ENCODE peak calls at places on chromosomes 16 and 17, in nine cellular contexts. One of them, this sample, is unnamed.

GRCh38 chr16:86924537-86924936 is 346.2 kb downstream of the FOXL1 start:
- DNase-seq in WTC11: no peak
- DNase-seq in IMR-90: peak
- DNase-seq in MCF 10A: peak
- DNase-seq in cardiac fibroblast: peak
- DNase-seq in psoas muscle: no peak
- DNase-seq in CD8-positive, alpha-beta T cell: no peak
- DNase-seq in OCI-LY7: no peak
- DNase-seq in neural progenitor cell: no peak
- DNase-seq in this sample: no peak

GRCh38 chr17:38322156-38322779 is 21.5 kb downstream of the GPR179 start:
- DNase-seq in WTC11: peak
- DNase-seq in IMR-90: peak
- DNase-seq in MCF 10A: peak
- DNase-seq in cardiac fibroblast: peak
- DNase-seq in psoas muscle: peak
- DNase-seq in CD8-positive, alpha-beta T cell: peak
- DNase-seq in OCI-LY7: peak
- DNase-seq in neural progenitor cell: peak
- DNase-seq in this sample: peak

GRCh38 chr16:51532551-51532950 is 381.5 kb upstream of the SALL1 start:
- DNase-seq in WTC11: no peak
- DNase-seq in IMR-90: no peak
- DNase-seq in MCF 10A: no peak
- DNase-seq in cardiac fibroblast: no peak
- DNase-seq in psoas muscle: no peak
- DNase-seq in CD8-positive, alpha-beta T cell: no peak
- DNase-seq in OCI-LY7: no peak
- DNase-seq in neural progenitor cell: no peak
- DNase-seq in this sample: no peak

GRCh38 chr17:31115168-31115567 is 20.4 kb downstream of the NF1 start:
- DNase-seq in WTC11: no peak
- DNase-seq in IMR-90: no peak
- DNase-seq in MCF 10A: no peak
- DNase-seq in cardiac fibroblast: no peak
- DNase-seq in psoas muscle: no peak
- DNase-seq in CD8-positive, alpha-beta T cell: no peak
- DNase-seq in OCI-LY7: no peak
- DNase-seq in neural progenitor cell: no peak
- DNase-seq in this sample: no peak

GRCh38 chr17:62652251-62653001 is 25.0 kb downstream of the MRC2 start:
- DNase-seq in WTC11: peak
- DNase-seq in IMR-90: peak
- DNase-seq in MCF 10A: peak
- DNase-seq in cardiac fibroblast: peak
- DNase-seq in psoas muscle: peak
- DNase-seq in CD8-positive, alpha-beta T cell: peak
- DNase-seq in OCI-LY7: no peak
- DNase-seq in neural progenitor cell: peak
- DNase-seq in this sample: peak

GRCh38 chr16:82653550-82654511 is 27.1 kb downstream of the CDH13 start:
- DNase-seq in WTC11: no peak
- DNase-seq in IMR-90: peak
- DNase-seq in MCF 10A: peak
- DNase-seq in cardiac fibroblast: peak
- DNase-seq in psoas muscle: no peak
- DNase-seq in CD8-positive, alpha-beta T cell: no peak
- DNase-seq in OCI-LY7: peak
- DNase-seq in neural progenitor cell: no peak
- DNase-seq in this sample: no peak

GRCh38 chr17:34607917-34608316 is 28.5 kb downstream of the TMEM132E start:
- DNase-seq in WTC11: peak
- DNase-seq in IMR-90: no peak
- DNase-seq in MCF 10A: no peak
- DNase-seq in cardiac fibroblast: no peak
- DNase-seq in psoas muscle: no peak
- DNase-seq in CD8-positive, alpha-beta T cell: no peak
- DNase-seq in OCI-LY7: no peak
- DNase-seq in neural progenitor cell: no peak
- DNase-seq in this sample: no peak

GRCh38 chr17:38579934-38580333 is 25.8 kb downstream of the SRCIN1 start:
- DNase-seq in WTC11: peak
- DNase-seq in IMR-90: peak
- DNase-seq in MCF 10A: peak
- DNase-seq in cardiac fibroblast: peak
- DNase-seq in psoas muscle: no peak
- DNase-seq in CD8-positive, alpha-beta T cell: no peak
- DNase-seq in OCI-LY7: no peak
- DNase-seq in neural progenitor cell: peak
- DNase-seq in this sample: no peak

GRCh38 chr17:9236286-9237052 is 215.2 kb downstream of the NTN1 start:
- DNase-seq in WTC11: no peak
- DNase-seq in IMR-90: no peak
- DNase-seq in MCF 10A: no peak
- DNase-seq in cardiac fibroblast: no peak
- DNase-seq in psoas muscle: no peak
- DNase-seq in CD8-positive, alpha-beta T cell: no peak
- DNase-seq in OCI-LY7: no peak
- DNase-seq in neural progenitor cell: no peak
- DNase-seq in this sample: no peak

GRCh38 chr17:16463341-16464000 is 28.5 kb downstream of the LRRC75A start:
- DNase-seq in WTC11: no peak
- DNase-seq in IMR-90: peak
- DNase-seq in MCF 10A: peak
- DNase-seq in cardiac fibroblast: peak
- DNase-seq in psoas muscle: peak
- DNase-seq in CD8-positive, alpha-beta T cell: no peak
- DNase-seq in OCI-LY7: no peak
- DNase-seq in neural progenitor cell: no peak
- DNase-seq in this sample: no peak

GRCh38 chr16:17258848-17259713 is 211.7 kb downstream of the XYLT1 start:
- DNase-seq in WTC11: peak
- DNase-seq in IMR-90: peak
- DNase-seq in MCF 10A: no peak
- DNase-seq in cardiac fibroblast: no peak
- DNase-seq in psoas muscle: no peak
- DNase-seq in CD8-positive, alpha-beta T cell: no peak
- DNase-seq in OCI-LY7: peak
- DNase-seq in neural progenitor cell: no peak
- DNase-seq in this sample: no peak

GRCh38 chr16:29007865-29008593 is 23.2 kb downstream of the LAT start:
- DNase-seq in WTC11: no peak
- DNase-seq in IMR-90: peak
- DNase-seq in MCF 10A: peak
- DNase-seq in cardiac fibroblast: peak
- DNase-seq in psoas muscle: no peak
- DNase-seq in CD8-positive, alpha-beta T cell: peak
- DNase-seq in OCI-LY7: no peak
- DNase-seq in neural progenitor cell: no peak
- DNase-seq in this sample: no peak

GRCh38 chr16:87309912-87310485 is 7.2 kb downstream of the C16orf95 start:
- DNase-seq in WTC11: no peak
- DNase-seq in IMR-90: no peak
- DNase-seq in MCF 10A: no peak
- DNase-seq in cardiac fibroblast: no peak
- DNase-seq in psoas muscle: no peak
- DNase-seq in CD8-positive, alpha-beta T cell: no peak
- DNase-seq in OCI-LY7: no peak
- DNase-seq in neural progenitor cell: no peak
- DNase-seq in this sample: no peak

GRCh38 chr16:58563775-58564174 is 48.5 kb downstream of the SETD6 start:
- DNase-seq in WTC11: no peak
- DNase-seq in IMR-90: no peak
- DNase-seq in MCF 10A: no peak
- DNase-seq in cardiac fibroblast: no peak
- DNase-seq in psoas muscle: no peak
- DNase-seq in CD8-positive, alpha-beta T cell: no peak
- DNase-seq in OCI-LY7: no peak
- DNase-seq in neural progenitor cell: no peak
- DNase-seq in this sample: no peak
- TF ChIP-seq CTCF in WTC11: no peak
- TF ChIP-seq CTCF in IMR-90: no peak
- TF ChIP-seq CTCF in MCF 10A: no peak
- TF ChIP-seq CTCF in cardiac fibroblast: no peak
- TF ChIP-seq CTCF in psoas muscle: no peak
- TF ChIP-seq CTCF in CD8-positive, alpha-beta T cell: no peak
- TF ChIP-seq CTCF in OCI-LY7: peak
- TF ChIP-seq CTCF in neural progenitor cell: no peak
- TF ChIP-seq CTCF in this sample: no peak

GRCh38 chr16:66850115-66850815 is 6.1 kb downstream of the CA7 start:
- DNase-seq in WTC11: no peak
- DNase-seq in IMR-90: no peak
- DNase-seq in MCF 10A: no peak
- DNase-seq in cardiac fibroblast: no peak
- DNase-seq in psoas muscle: no peak
- DNase-seq in CD8-positive, alpha-beta T cell: no peak
- DNase-seq in OCI-LY7: no peak
- DNase-seq in neural progenitor cell: no peak
- DNase-seq in this sample: no peak
- TF ChIP-seq CTCF in WTC11: no peak
- TF ChIP-seq CTCF in IMR-90: no peak
- TF ChIP-seq CTCF in MCF 10A: no peak
- TF ChIP-seq CTCF in cardiac fibroblast: no peak
- TF ChIP-seq CTCF in psoas muscle: no peak
- TF ChIP-seq CTCF in CD8-positive, alpha-beta T cell: no peak
- TF ChIP-seq CTCF in OCI-LY7: no peak
- TF ChIP-seq CTCF in neural progenitor cell: no peak
- TF ChIP-seq CTCF in this sample: no peak

DNA sequence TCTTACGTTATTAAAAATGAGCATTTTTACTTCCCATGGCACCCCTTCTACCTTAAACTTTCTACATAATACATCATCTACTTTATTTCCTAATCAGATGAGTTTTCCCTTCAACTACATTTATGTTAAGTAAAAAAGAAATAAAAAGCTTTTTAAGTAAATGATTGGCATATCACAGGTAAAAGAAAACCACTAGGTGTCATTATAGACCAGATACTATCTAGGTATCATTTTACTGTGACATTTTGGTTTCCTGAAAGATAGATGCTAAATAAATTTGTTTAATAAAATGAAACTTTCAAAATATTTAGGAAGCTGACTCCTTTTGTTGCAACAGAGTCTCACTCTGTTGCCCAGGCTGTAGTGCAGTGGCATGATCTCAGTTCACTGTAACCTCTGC is 3.8 kb upstream of the CMTM1 start:
- DNase-seq in WTC11: no peak
- DNase-seq in IMR-90: no peak
- DNase-seq in MCF 10A: no peak
- DNase-seq in cardiac fibroblast: no peak
- DNase-seq in psoas muscle: no peak
- DNase-seq in CD8-positive, alpha-beta T cell: no peak
- DNase-seq in OCI-LY7: no peak
- DNase-seq in neural progenitor cell: no peak
- DNase-seq in this sample: no peak
- TF ChIP-seq CTCF in WTC11: no peak
- TF ChIP-seq CTCF in IMR-90: peak
- TF ChIP-seq CTCF in MCF 10A: peak
- TF ChIP-seq CTCF in cardiac fibroblast: no peak
- TF ChIP-seq CTCF in psoas muscle: no peak
- TF ChIP-seq CTCF in CD8-positive, alpha-beta T cell: peak
- TF ChIP-seq CTCF in OCI-LY7: peak
- TF ChIP-seq CTCF in neural progenitor cell: no peak
- TF ChIP-seq CTCF in this sample: no peak

DNA sequence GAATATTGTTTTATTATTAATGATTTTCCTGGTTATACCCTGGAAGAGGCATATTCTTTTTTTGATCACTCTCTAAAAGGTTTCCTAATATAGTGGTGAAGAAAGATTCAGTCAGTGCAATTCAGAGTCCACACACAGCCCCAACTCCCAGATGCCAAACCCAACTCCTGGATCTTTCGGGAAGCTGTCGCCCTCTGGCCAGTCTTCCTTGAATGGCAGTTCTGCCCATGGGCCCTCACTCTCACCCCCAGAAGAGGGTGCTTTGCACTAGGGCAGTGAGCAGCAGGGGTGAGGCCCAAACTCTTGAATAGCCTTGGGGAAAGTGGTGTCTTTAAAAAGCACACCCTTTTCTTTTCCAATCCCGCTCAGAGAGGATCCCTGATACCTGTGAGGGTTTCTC is 11.0 kb downstream of the KRT32 start:
- DNase-seq in WTC11: peak
- DNase-seq in IMR-90: no peak
- DNase-seq in MCF 10A: peak
- DNase-seq in cardiac fibroblast: no peak
- DNase-seq in psoas muscle: no peak
- DNase-seq in CD8-positive, alpha-beta T cell: no peak
- DNase-seq in OCI-LY7: no peak
- DNase-seq in neural progenitor cell: peak
- DNase-seq in this sample: no peak
- TF ChIP-seq CTCF in WTC11: no peak
- TF ChIP-seq CTCF in IMR-90: peak
- TF ChIP-seq CTCF in MCF 10A: no peak
- TF ChIP-seq CTCF in cardiac fibroblast: peak
- TF ChIP-seq CTCF in psoas muscle: no peak
- TF ChIP-seq CTCF in CD8-positive, alpha-beta T cell: no peak
- TF ChIP-seq CTCF in OCI-LY7: no peak
- TF ChIP-seq CTCF in neural progenitor cell: peak
- TF ChIP-seq CTCF in this sample: no peak

GRCh38 chr17:75753514-75754377 is 11.2 kb downstream of the GALK1 start:
- DNase-seq in WTC11: peak
- DNase-seq in IMR-90: peak
- DNase-seq in MCF 10A: no peak
- DNase-seq in cardiac fibroblast: peak
- DNase-seq in psoas muscle: peak
- DNase-seq in CD8-positive, alpha-beta T cell: peak
- DNase-seq in OCI-LY7: peak
- DNase-seq in neural progenitor cell: peak
- DNase-seq in this sample: peak
- TF ChIP-seq CTCF in WTC11: peak
- TF ChIP-seq CTCF in IMR-90: peak
- TF ChIP-seq CTCF in MCF 10A: no peak
- TF ChIP-seq CTCF in cardiac fibroblast: peak
- TF ChIP-seq CTCF in psoas muscle: peak
- TF ChIP-seq CTCF in CD8-positive, alpha-beta T cell: peak
- TF ChIP-seq CTCF in OCI-LY7: peak
- TF ChIP-seq CTCF in neural progenitor cell: peak
- TF ChIP-seq CTCF in this sample: peak

DNA sequence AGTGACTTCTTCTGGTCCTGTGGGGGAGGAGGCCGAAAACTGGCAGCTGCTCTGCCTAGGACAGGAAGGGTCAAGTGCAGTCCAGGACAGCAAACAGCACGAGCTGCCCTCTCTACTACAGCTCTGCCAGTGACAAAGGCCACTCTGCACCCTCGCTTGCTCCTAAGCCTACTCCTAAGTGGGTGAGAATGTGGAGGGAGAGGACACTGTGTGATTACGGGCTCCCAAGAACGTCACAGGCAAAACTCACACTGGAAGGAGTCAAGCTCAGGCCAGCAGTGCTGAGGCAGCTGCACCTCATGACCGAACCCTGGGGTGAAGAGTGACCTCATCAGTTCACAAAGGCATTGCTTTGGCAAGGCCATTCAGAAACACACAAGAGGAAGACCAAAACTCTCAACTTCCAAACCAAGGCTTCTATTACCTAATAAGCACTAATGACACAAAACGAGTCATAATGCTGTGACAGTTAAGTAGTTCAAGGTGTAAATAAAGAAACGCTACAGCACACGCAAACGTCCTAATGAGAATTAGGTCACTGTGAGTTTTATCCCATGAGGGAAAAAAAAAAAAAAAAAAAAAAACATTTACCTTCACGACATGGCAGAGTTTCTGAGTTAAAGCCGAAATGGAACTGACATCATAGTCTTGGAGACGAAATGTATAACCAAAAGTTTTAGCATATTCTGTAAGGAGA is 35.1 kb downstream of the MARF1 start:
- DNase-seq in WTC11: no peak
- DNase-seq in IMR-90: peak
- DNase-seq in MCF 10A: peak
- DNase-seq in cardiac fibroblast: peak
- DNase-seq in psoas muscle: peak
- DNase-seq in CD8-positive, alpha-beta T cell: no peak
- DNase-seq in OCI-LY7: no peak
- DNase-seq in neural progenitor cell: no peak
- DNase-seq in this sample: no peak
- TF ChIP-seq CTCF in WTC11: no peak
- TF ChIP-seq CTCF in IMR-90: no peak
- TF ChIP-seq CTCF in MCF 10A: no peak
- TF ChIP-seq CTCF in cardiac fibroblast: no peak
- TF ChIP-seq CTCF in psoas muscle: no peak
- TF ChIP-seq CTCF in CD8-positive, alpha-beta T cell: no peak
- TF ChIP-seq CTCF in OCI-LY7: no peak
- TF ChIP-seq CTCF in neural progenitor cell: no peak
- TF ChIP-seq CTCF in this sample: no peak

This sample was measured in natural killer cell.